ENCODE peak calls at places on chromosomes 13 and 19, in four cellular contexts. J is IMR-90, U is DND-41, K is SK-N-SH. V is an unnamed sample.

GRCh38 chr13:22049384-22049783 is 378.5 kb downstream of the FGF9 start:
- DNase-seq in J (peak; percentile 50), U (no peak), K (no peak), V (no peak)

GRCh38 chr13:93736111-93736510 is 509.5 kb downstream of the GPC6 start:
- DNase-seq in J (peak; percentile 82), U (no peak), K (no peak), V (no peak)

GRCh38 chr13:109196896-109197295 is 567.5 kb downstream of the MYO16 start:
- DNase-seq in J (no peak), U (no peak), K (no peak), V (no peak)

GRCh38 chr19:55526216-55527196 is 10.4 kb downstream of the SBK2 start:
- DNase-seq in J (peak; percentile 87), U (no peak), K (peak; percentile 57), V (no peak)

GRCh38 chr19:32343550-32344262 is 1.7 kb upstream of the ZNF507 start:
- DNase-seq in J (no peak), U (no peak), K (no peak), V (no peak)

GRCh38 chr13:50805805-50806204 is 37.7 kb downstream of the DLEU7 start:
- DNase-seq in J (peak; percentile 1), U (no peak), K (no peak), V (no peak)

GRCh38 chr19:5403968-5404640 is 51.1 kb upstream of the ZNRF4 start:
- DNase-seq in J (peak; percentile 81), U (peak; percentile 88), K (no peak), V (peak; percentile 37)

GRCh38 chr19:54905908-54906511 is at the start of gene NCR1:
- DNase-seq in J (no peak), U (no peak), K (no peak), V (no peak)

GRCh38 chr13:98731925-98732324 is 20.5 kb downstream of the SLC15A1 start:
- DNase-seq in J (no peak), U (no peak), K (no peak), V (no peak)

GRCh38 chr19:13037161-13037560 is 41.9 kb downstream of the NFIX start:
- DNase-seq in J (peak; percentile 85), U (no peak), K (no peak), V (no peak)

GRCh38 chr19:6264077-6264445 is 15.7 kb downstream of the MLLT1 start:
- DNase-seq in J (peak; percentile 80), U (no peak), K (no peak), V (no peak)

GRCh38 chr19:44757735-44758505 is 9.4 kb downstream of the BCL3 start:
- DNase-seq in J (peak; percentile 63), U (no peak), K (peak; percentile 87), V (no peak)

GRCh38 chr13:113884821-113885220 is 20.9 kb upstream of the GAS6 start:
- DNase-seq in J (no peak), U (no peak), K (no peak), V (no peak)

GRCh38 chr13:113886561-113887112 is 22.8 kb upstream of the GAS6 start:
- DNase-seq in J (no peak), U (no peak), K (no peak), V (no peak)

GRCh38 chr13:113888701-113889330 is 24.9 kb upstream of the GAS6 start:
- DNase-seq in J (no peak), U (no peak), K (no peak), V (no peak)

GRCh38 chr13:113889467-113889866 is 25.6 kb upstream of the GAS6 start:
- DNase-seq in J (no peak), U (no peak), K (no peak), V (no peak)

GRCh38 chr13:113887700-113888201 is 23.9 kb upstream of the GAS6 start:
- DNase-seq in J (no peak), U (no peak), K (no peak), V (no peak)
- H3K27ac ChIP-seq in J (no peak overlapping the region), U (no peak overlapping the region), K (no peak overlapping the region), V (no peak overlapping the region)

GRCh38 chr13:40456397-40456958 is 210.0 kb downstream of the FOXO1 start:
- DNase-seq in J (no peak), U (no peak), K (no peak), V (no peak)

GRCh38 chr13:40456979-40457553 is 209.4 kb downstream of the FOXO1 start:
- DNase-seq in J (no peak), U (no peak), K (no peak), V (no peak)

GRCh38 chr13:40453666-40454030 is 212.8 kb downstream of the FOXO1 start:
- DNase-seq in J (no peak), U (no peak), K (no peak), V (no peak)

GRCh38 chr13:40452038-40452666 is 214.3 kb downstream of the FOXO1 start:
- DNase-seq in J (no peak), U (no peak), K (no peak), V (no peak)

GRCh38 chr13:40452741-40453665 is 213.4 kb downstream of the FOXO1 start:
- DNase-seq in J (peak; percentile 8), U (no peak), K (no peak), V (no peak)
- TF ChIP-seq CTCF in J (no peak), U (no peak), K (no peak), V (no peak)

DNA sequence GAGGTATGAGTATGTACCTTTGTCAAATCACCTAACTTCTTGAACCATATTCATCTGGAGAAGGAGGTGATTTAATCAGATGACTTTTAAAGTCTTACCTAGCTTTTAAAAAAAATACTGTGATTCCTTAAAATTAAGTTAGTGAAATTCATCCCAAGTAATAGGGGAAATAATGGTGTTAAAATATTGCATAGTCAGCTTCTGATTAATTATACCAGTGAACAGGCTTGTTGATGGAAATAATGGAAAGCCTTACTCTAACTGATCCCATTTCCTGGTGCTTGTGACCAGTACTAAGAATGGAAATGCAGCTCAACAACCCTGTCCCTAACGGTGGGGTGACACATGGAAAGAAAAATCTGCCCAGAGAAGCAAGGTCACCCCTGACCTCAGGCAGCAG is 130.7 kb downstream of the CDK8 start:
- DNase-seq in J (no peak), U (no peak), K (no peak), V (no peak)
- H3K27me3 ChIP-seq in J (no peaks in the 10 kb centered on the region), U (no peaks in the 10 kb centered on the region), K (no peaks in the 10 kb centered on the region), V (no peaks in the 10 kb centered on the region)

GRCh38 chr13:28413999-28414398 is 80.9 kb downstream of the FLT1 start:
- DNase-seq in J (no peak), U (no peak), K (no peak), V (no peak)
- H3K27ac ChIP-seq in J (no peak overlapping the region), U (no peak overlapping the region), K (no peak overlapping the region), V (no peak overlapping the region)

GRCh38 chr13:100674363-100674847 is at the start of gene TMTC4:
- DNase-seq in J (no peak), U (peak; percentile 50), K (peak; percentile 87), V (peak; percentile 22)

GRCh38 chr13:100673831-100674362 is 698 bp downstream of the TMTC4 start:
- DNase-seq in J (peak; percentile 83), U (peak; percentile 64), K (no peak), V (no peak)

GRCh38 chr13:100675660-100676129 is 1.1 kb upstream of the TMTC4 start:
- DNase-seq in J (no peak), U (no peak), K (no peak), V (no peak)

GRCh38 chr13:100673376-100673830 is 1.2 kb downstream of the TMTC4 start:
- DNase-seq in J (no peak), U (peak; percentile 27), K (peak; percentile 62), V (no peak)

DNA sequence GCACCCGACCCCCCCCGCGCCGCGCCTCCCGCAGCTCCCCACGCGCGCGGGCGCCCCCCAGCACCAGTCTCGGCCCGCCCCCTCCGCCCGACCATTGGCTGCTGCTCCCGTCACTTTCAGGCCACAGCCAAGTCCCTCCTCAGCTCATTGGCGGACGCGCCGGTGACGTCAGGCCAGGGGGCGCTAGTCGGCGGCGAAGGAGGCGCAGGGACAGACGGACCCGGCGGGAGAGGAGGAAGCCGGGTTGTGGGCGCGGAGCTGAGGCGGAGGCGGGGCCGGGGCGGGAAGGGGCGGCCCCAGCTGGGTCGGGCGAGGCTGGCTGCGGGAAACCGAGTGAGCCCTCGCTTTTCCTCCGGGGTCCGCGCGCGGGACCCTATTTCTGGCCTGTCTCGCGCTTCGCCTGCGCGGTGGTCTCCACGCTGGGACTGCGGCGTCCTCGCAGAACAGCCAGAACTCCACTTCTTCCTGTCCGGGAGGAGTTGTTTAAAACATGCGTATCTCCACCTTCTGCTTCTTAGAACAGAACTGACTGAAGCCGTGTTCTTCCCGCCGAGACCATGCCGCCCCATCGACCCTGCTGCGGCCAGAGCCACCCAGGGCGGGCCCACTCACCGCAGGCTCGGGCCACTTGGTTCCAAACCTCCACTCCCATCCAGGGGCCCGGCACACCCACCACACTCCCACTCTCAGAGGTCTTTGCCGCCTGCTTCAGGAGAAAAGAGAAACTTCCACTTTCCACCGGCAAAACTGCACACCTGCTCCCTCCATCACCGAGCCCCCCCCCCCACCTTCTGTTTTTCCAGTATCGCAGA is 459 bp upstream of the TMTC4 start:
- DNase-seq in J (peak; percentile 96), U (peak; percentile 100), K (peak; percentile 99), V (peak; percentile 100)
- TF ChIP-seq CTCF in J (peak; percentile 65), U (peak; percentile 53), K (peak; percentile 30), V (peak; percentile 27)

DNA sequence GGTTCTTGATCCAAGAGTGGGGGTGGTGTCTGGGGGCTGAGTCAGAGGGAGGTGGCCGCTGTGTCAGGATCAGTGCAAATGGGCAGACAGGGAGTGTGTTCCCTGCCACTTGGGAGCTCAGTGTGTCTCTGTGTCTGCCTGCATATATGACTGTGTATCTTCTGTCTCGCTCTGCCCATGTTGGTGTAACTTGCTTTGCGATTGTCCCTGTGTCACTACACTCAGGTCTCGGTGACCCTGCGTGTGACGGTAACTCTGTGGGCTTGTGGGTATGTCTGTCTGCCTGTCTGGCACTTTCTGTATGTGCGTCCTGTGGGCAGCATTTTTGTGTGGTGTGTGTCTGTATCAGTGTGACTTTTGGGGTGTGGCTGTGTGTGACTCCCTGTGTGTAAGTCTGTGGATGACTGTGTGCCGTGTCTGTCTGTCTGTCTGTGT is 8.2 kb upstream of the ERFL start:
- DNase-seq in J (no peak), U (no peak), K (no peak), V (no peak)
- H3K27me3 ChIP-seq in J (peaks cover 46% of the 10 kb centered on the region), U (no peaks in the 10 kb centered on the region), K (peaks cover 7% of the 10 kb centered on the region), V (no peaks in the 10 kb centered on the region)

GRCh38 chr19:18099623-18099995 is 2.0 kb downstream of the MAST3 start:
- DNase-seq in J (no peak), U (no peak), K (no peak), V (no peak)

GRCh38 chr19:18097217-18097992 is at the start of gene MAST3:
- DNase-seq in J (peak; percentile 67), U (peak; percentile 84), K (peak; percentile 100), V (peak; percentile 93)

GRCh38 chr19:18098891-18099622 is 1.5 kb downstream of the MAST3 start:
- DNase-seq in J (no peak), U (no peak), K (no peak), V (no peak)

GRCh38 chr19:18096258-18096657 is 1.3 kb upstream of the MAST3 start:
- DNase-seq in J (no peak), U (no peak), K (no peak), V (no peak)

GRCh38 chr19:18097993-18098890 is 664 bp downstream of the MAST3 start:
- DNase-seq in J (no peak), U (no peak), K (no peak), V (no peak)
- H3K27ac ChIP-seq in J (no peak overlapping the region), U (no peak overlapping the region), K (no peak overlapping the region), V (peak overlapping the region; percentile 53)

GRCh38 chr19:2089001-2089711 is 7.0 kb downstream of the MOB3A start:
- DNase-seq in J (peak; percentile 36), U (no peak), K (peak; percentile 67), V (no peak)
- TF ChIP-seq CTCF in J (no peak), U (no peak), K (no peak), V (no peak)

V was measured in CD4-positive, alpha-beta T cell.